ENCODE peak calls at places on chromosomes 16 and 17, in five cellular contexts. One of them, this sample, is unnamed.

GRCh38 chr16:88013766-88014165 is 62.5 kb downstream of the BANP start:
- DNase-seq in H54: no peak
- DNase-seq in aorta: no peak
- DNase-seq in Right ventricle myocardium superior: no peak
- DNase-seq in activated T-helper 1 cell treated with anti-CD3 and anti-CD28 coated beads, Interleukin-12 subunit alpha, Interleukin-12 subunit beta, Interleukin-2, Interleukin-4 antibody, amounts not matched to agents 30 ng/mL and 10 ng/mL and 1 ng/mL, durations not matched to agents 14 hours and 24 hours and 36 hours: no peak
- DNase-seq in this sample: no peak

GRCh38 chr16:52492789-52493357 is 54.1 kb downstream of the TOX3 start:
- DNase-seq in H54: no peak
- DNase-seq in aorta: no peak
- DNase-seq in Right ventricle myocardium superior: no peak
- DNase-seq in activated T-helper 1 cell treated with anti-CD3 and anti-CD28 coated beads, Interleukin-12 subunit alpha, Interleukin-12 subunit beta, Interleukin-2, Interleukin-4 antibody, amounts not matched to agents 30 ng/mL and 10 ng/mL and 1 ng/mL, durations not matched to agents 14 hours and 24 hours and 36 hours: no peak
- DNase-seq in this sample: no peak

GRCh38 chr17:35345926-35346771 is 27.3 kb downstream of the SLFN11 start:
- DNase-seq in H54: no peak
- DNase-seq in aorta: peak; percentile 83
- DNase-seq in Right ventricle myocardium superior: peak; percentile 84
- DNase-seq in activated T-helper 1 cell treated with anti-CD3 and anti-CD28 coated beads, Interleukin-12 subunit alpha, Interleukin-12 subunit beta, Interleukin-2, Interleukin-4 antibody, amounts not matched to agents 30 ng/mL and 10 ng/mL and 1 ng/mL, durations not matched to agents 14 hours and 24 hours and 36 hours: peak; percentile 26
- DNase-seq in this sample: no peak

GRCh38 chr17:64625541-64625940 is 36.6 kb downstream of the SMURF2 start:
- DNase-seq in H54: no peak
- DNase-seq in aorta: no peak
- DNase-seq in Right ventricle myocardium superior: no peak
- DNase-seq in activated T-helper 1 cell treated with anti-CD3 and anti-CD28 coated beads, Interleukin-12 subunit alpha, Interleukin-12 subunit beta, Interleukin-2, Interleukin-4 antibody, amounts not matched to agents 30 ng/mL and 10 ng/mL and 1 ng/mL, durations not matched to agents 14 hours and 24 hours and 36 hours: no peak
- DNase-seq in this sample: no peak

GRCh38 chr16:69105501-69106361 is at the start of gene HAS3:
- DNase-seq in H54: peak; percentile 75
- DNase-seq in aorta: peak; percentile 84
- DNase-seq in Right ventricle myocardium superior: no peak
- DNase-seq in activated T-helper 1 cell treated with anti-CD3 and anti-CD28 coated beads, Interleukin-12 subunit alpha, Interleukin-12 subunit beta, Interleukin-2, Interleukin-4 antibody, amounts not matched to agents 30 ng/mL and 10 ng/mL and 1 ng/mL, durations not matched to agents 14 hours and 24 hours and 36 hours: peak; percentile 25
- DNase-seq in this sample: no peak

GRCh38 chr17:42038221-42038973 is 12.0 kb downstream of the C17orf113 start:
- DNase-seq in H54: no peak
- DNase-seq in aorta: no peak
- DNase-seq in Right ventricle myocardium superior: no peak
- DNase-seq in activated T-helper 1 cell treated with anti-CD3 and anti-CD28 coated beads, Interleukin-12 subunit alpha, Interleukin-12 subunit beta, Interleukin-2, Interleukin-4 antibody, amounts not matched to agents 30 ng/mL and 10 ng/mL and 1 ng/mL, durations not matched to agents 14 hours and 24 hours and 36 hours: no peak
- DNase-seq in this sample: no peak

GRCh38 chr16:72072514-72073342 is 9.7 kb downstream of the HPR start:
- DNase-seq in H54: no peak
- DNase-seq in aorta: no peak
- DNase-seq in Right ventricle myocardium superior: no peak
- DNase-seq in activated T-helper 1 cell treated with anti-CD3 and anti-CD28 coated beads, Interleukin-12 subunit alpha, Interleukin-12 subunit beta, Interleukin-2, Interleukin-4 antibody, amounts not matched to agents 30 ng/mL and 10 ng/mL and 1 ng/mL, durations not matched to agents 14 hours and 24 hours and 36 hours: no peak
- DNase-seq in this sample: no peak

GRCh38 chr16:49608095-49608494 is 234.5 kb downstream of the C16orf78 start:
- DNase-seq in H54: no peak
- DNase-seq in aorta: no peak
- DNase-seq in Right ventricle myocardium superior: no peak
- DNase-seq in activated T-helper 1 cell treated with anti-CD3 and anti-CD28 coated beads, Interleukin-12 subunit alpha, Interleukin-12 subunit beta, Interleukin-2, Interleukin-4 antibody, amounts not matched to agents 30 ng/mL and 10 ng/mL and 1 ng/mL, durations not matched to agents 14 hours and 24 hours and 36 hours: no peak
- DNase-seq in this sample: no peak

GRCh38 chr16:75491876-75492275 is 3.4 kb downstream of the CHST6 start:
- DNase-seq in H54: peak; percentile 74
- DNase-seq in aorta: no peak
- DNase-seq in Right ventricle myocardium superior: no peak
- DNase-seq in activated T-helper 1 cell treated with anti-CD3 and anti-CD28 coated beads, Interleukin-12 subunit alpha, Interleukin-12 subunit beta, Interleukin-2, Interleukin-4 antibody, amounts not matched to agents 30 ng/mL and 10 ng/mL and 1 ng/mL, durations not matched to agents 14 hours and 24 hours and 36 hours: no peak
- DNase-seq in this sample: no peak